ENCODE peak calls at places on chromosomes 4 and X, in four cellular contexts. O is HepG2, M is WTC11, Q is K562. P is an unnamed sample.

GRCh38 chr4:126705271-126705670 is 927.5 kb upstream of the INTU start:
- DNase-seq in O (no peak), M (no peak), Q (no peak), P (peak; percentile 0)

GRCh38 chr4:42078184-42078801 is 74.2 kb downstream of the BEND4 start:
- DNase-seq in O (no peak), M (no peak), Q (no peak), P (no peak)

GRCh38 chr4:7506119-7506518 is 71.4 kb upstream of the PSAPL1 start:
- DNase-seq in O (no peak), M (no peak), Q (no peak), P (no peak)

GRCh38 chrX:110293658-110294453 is 24.0 kb downstream of the AMMECR1 start:
- DNase-seq in O (no peak), M (no peak), Q (peak; percentile 22), P (no peak)

GRCh38 chr4:33715996-33716395 is 2528.3 kb downstream of the ARAP2 start:
- DNase-seq in O (no peak), M (no peak), Q (no peak), P (no peak)

GRCh38 chrX:63764946-63765345 is 20.1 kb downstream of the ARHGEF9 start:
- DNase-seq in O (no peak), M (no peak), Q (no peak), P (no peak)

GRCh38 chr4:54359919-54360650 is 131.0 kb downstream of the PDGFRA start:
- DNase-seq in O (no peak), M (no peak), Q (no peak), P (no peak)

GRCh38 chrX:50903387-50904027 is 7.0 kb upstream of the BMP15 start:
- DNase-seq in O (peak; percentile 10), M (peak; percentile 33), Q (peak; percentile 26), P (peak; percentile 18)

GRCh38 chr4:136106753-136107152 is 1425.5 kb downstream of the PCDH18 start:
- DNase-seq in O (no peak), M (no peak), Q (no peak), P (no peak)

GRCh38 chrX:11423362-11423818 is 130.2 kb downstream of the AMELX start:
- DNase-seq in O (no peak), M (no peak), Q (peak; percentile 89), P (no peak)

GRCh38 chr4:20995591-20995990 is 295.3 kb downstream of the PACRGL start:
- DNase-seq in O (no peak), M (no peak), Q (no peak), P (no peak)

GRCh38 chr4:16056681-16057400 is 27.0 kb downstream of the PROM1 start:
- DNase-seq in O (no peak), M (no peak), Q (no peak), P (no peak)

GRCh38 chr4:185167205-185167604 is 24.1 kb downstream of the SLC25A4 start:
- DNase-seq in O (no peak), M (no peak), Q (peak; percentile 36), P (no peak)

GRCh38 chr4:5212255-5213032 is 161.2 kb downstream of the STK32B start:
- DNase-seq in O (no peak), M (no peak), Q (no peak), P (no peak)

GRCh38 chrX:75603833-75604232 is 81.0 kb upstream of the ZDHHC15 start:
- DNase-seq in O (peak; percentile 7), M (no peak), Q (peak; percentile 18), P (peak; percentile 36)

GRCh38 chr4:185881427-185881826 is 69.4 kb upstream of the SORBS2 start:
- DNase-seq in O (no peak), M (no peak), Q (no peak), P (no peak)

GRCh38 chrX:106917830-106918500 is 2.2 kb upstream of the CLDN2 start:
- DNase-seq in O (no peak), M (no peak), Q (no peak), P (peak; percentile 60)

GRCh38 chr4:6889101-6889735 is 20.4 kb upstream of the TBC1D14 start:
- DNase-seq in O (no peak), M (no peak), Q (no peak), P (no peak)

GRCh38 chrX:138349351-138349750 is 362.2 kb downstream of the FGF13 start:
- DNase-seq in O (no peak), M (no peak), Q (no peak), P (no peak)

GRCh38 chrX:135273162-135273561 is 21.3 kb downstream of the ETDA start:
- DNase-seq in O (no peak), M (no peak), Q (no peak), P (no peak)

GRCh38 chr4:138114434-138114833 is 127.7 kb downstream of the SLC7A11 start:
- DNase-seq in O (no peak), M (no peak), Q (no peak), P (no peak)

GRCh38 chr4:64417974-64418373 is 8.7 kb upstream of the TECRL start:
- DNase-seq in O (no peak), M (no peak), Q (no peak), P (no peak)

GRCh38 chr4:187178084-187178483 is 454.4 kb upstream of the FAT1 start:
- DNase-seq in O (no peak), M (no peak), Q (no peak), P (no peak)

GRCh38 chr4:53618321-53618720 is 27.0 kb upstream of the LNX1 start:
- DNase-seq in O (no peak), M (no peak), Q (no peak), P (no peak)

GRCh38 chrX:24494544-24495113 is 29.5 kb downstream of the PDK3 start:
- DNase-seq in O (peak; percentile 75), M (no peak), Q (no peak), P (peak; percentile 41)

GRCh38 chrX:39157796-39158195 is 356.5 kb downstream of the MID1IP1 start:
- DNase-seq in O (no peak), M (no peak), Q (no peak), P (no peak)

GRCh38 chrX:39158801-39159657 is 357.8 kb downstream of the MID1IP1 start:
- DNase-seq in O (no peak), M (no peak), Q (peak; percentile 14), P (no peak)

GRCh38 chrX:39152106-39152649 is 350.9 kb downstream of the MID1IP1 start:
- DNase-seq in O (no peak), M (peak; percentile 77), Q (peak; percentile 79), P (peak; percentile 14)

GRCh38 chrX:39161856-39162255 is 360.6 kb downstream of the MID1IP1 start:
- DNase-seq in O (no peak), M (no peak), Q (no peak), P (no peak)

DNA sequence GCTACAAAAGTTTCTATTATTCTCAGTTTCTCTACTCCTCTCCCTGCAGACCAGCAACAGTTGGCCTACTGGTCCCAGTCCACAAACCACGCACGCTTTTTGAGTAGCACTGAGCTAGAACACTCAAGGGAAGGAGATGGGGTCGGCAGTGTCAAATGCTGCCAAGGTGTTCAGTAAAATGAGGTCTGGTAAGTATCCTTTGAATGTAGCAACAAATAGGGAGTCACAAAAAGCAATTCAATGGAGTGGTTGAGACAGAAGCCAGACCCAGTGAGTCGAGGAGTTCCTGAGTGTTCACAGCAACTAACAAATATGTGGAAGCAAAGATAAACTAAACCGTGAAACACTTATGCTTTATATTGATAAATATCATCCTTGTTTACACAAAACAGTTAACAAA is 355.7 kb downstream of the MID1IP1 start:
- DNase-seq in O (no peak), M (no peak), Q (no peak), P (no peak)
- TF ChIP-seq JUN in O (no peak), M (no peak), Q (no peak), P (no peak)

GRCh38 chr4:143668930-143669553 is 31.4 kb downstream of the FREM3 start:
- DNase-seq in O (no peak), M (no peak), Q (no peak), P (no peak)

DNA sequence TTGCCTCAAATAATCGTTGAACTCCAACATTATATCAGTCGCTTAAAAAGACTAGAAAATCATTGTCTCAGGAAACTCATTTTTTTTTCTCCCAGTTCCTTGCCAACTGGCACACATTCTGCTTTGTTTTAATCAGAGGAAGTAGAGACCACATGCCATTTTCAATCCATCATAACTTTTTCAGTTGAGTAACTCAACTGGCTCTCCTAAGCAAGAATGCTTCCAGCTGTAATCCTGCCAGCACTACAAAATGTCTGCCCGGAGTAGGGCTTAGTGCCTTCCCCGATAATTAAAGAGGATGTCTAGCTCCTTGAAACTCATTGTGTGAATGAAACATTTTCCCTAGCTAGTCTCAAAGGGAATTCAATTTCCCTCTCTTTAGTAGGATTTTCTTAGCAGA is 33.0 kb downstream of the FREM3 start:
- DNase-seq in O (no peak), M (no peak), Q (no peak), P (no peak)
- TF ChIP-seq JUN in O (no peak), M (no peak), Q (no peak), P (no peak)

DNA sequence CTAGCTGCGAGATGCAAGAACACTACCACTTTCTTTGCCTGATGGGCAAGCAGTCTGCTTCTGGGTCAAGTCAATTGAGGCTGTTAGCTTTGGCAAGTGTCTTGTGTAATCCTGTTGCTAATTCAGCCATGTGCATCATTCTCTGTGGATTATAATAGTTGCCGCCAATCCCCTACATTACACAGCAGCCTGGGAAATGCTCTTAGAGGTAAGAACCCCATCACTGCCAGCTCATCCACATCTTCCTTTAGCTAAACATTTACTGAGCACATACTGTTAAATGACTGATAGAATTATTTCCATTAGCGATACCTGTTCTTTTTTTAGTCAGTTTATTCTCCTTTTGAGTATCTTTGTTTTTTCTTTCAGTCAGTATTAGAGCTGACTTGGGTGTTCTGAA is 116.2 kb downstream of the CBR4 start:
- DNase-seq in O (no peak), M (no peak), Q (no peak), P (no peak)
- TF ChIP-seq JUN in O (no peak), M (no peak), Q (no peak), P (no peak)

GRCh38 chr4:94722748-94723147 is 35.0 kb upstream of the BMPR1B start:
- DNase-seq in O (no peak), M (no peak), Q (no peak), P (no peak)
- TF ChIP-seq JUN in O (no peak), M (no peak), Q (no peak), P (no peak)

DNA sequence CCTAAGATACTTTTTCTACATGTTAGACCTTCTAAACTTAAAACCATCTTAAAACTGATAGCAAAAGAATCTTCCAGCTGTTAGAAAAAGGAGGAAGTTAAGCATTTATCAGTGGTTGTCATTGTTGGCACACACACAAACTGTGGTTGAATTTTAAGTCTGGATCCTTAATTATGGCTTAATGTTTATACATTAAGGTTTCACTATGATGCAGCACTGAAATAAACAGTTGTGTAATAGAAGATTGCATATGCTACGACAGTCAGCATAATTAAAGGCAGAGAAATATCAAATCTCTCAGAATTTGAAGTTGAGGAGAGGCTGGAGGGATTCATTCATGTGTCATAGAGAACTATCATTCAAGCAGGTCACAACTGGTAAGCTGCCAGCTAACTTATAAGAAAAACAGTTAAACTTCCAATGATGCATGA is 32.3 kb downstream of the ADGRA3 start:
- DNase-seq in O (no peak), M (no peak), Q (no peak), P (no peak)
- TF ChIP-seq JUN in O (no peak), M (no peak), Q (no peak), P (no peak)

GRCh38 chr4:139582044-139582443 is 26.0 kb upstream of the SETD7 start:
- DNase-seq in O (no peak), M (no peak), Q (no peak), P (no peak)
- TF ChIP-seq JUN in O (no peak), M (no peak), Q (no peak), P (no peak)